ENCODE peak calls at places on chromosomes 13 and 19, in seven cellular contexts. D, U, I, S, C, P and R are unnamed samples.

GRCh38 chr13:77028202-77028601 is 1.2 kb upstream of the FBXL3 start:
- DNase-seq in D (no peak), P (no peak), S (no peak), U (no peak), I (peak; percentile 60), C (peak; percentile 58), R (peak; percentile 7)

GRCh38 chr19:3601021-3601420 is 5.7 kb downstream of the TBXA2R start:
- DNase-seq in S (no peak), C (no peak), I (no peak), D (no peak), U (no peak), P (no peak), R (no peak)

GRCh38 chr13:51807041-51807440 is 3.1 kb upstream of the DHRS12 start:
- DNase-seq in S (no peak), U (no peak), P (no peak), I (no peak), C (no peak), D (no peak), R (no peak)

GRCh38 chr13:26025196-26025595 is 26.6 kb downstream of the SHISA2 start:
- DNase-seq in U (no peak), C (no peak), S (no peak), D (no peak), I (no peak), P (no peak), R (no peak)

GRCh38 chr13:84237181-84237580 is 354.9 kb upstream of the SLITRK1 start:
- DNase-seq in D (no peak), P (no peak), U (no peak), I (no peak), S (no peak), C (no peak), R (no peak)

GRCh38 chr19:8174706-8175105 is 25.3 kb upstream of the FBN3 start:
- DNase-seq in U (no peak), C (no peak), S (no peak), D (no peak), I (no peak), P (no peak), R (peak; percentile 72)

GRCh38 chr13:99131410-99131809 is 69.2 kb upstream of the UBAC2 start:
- DNase-seq in U (no peak), C (no peak), D (no peak), I (no peak), P (no peak), S (no peak), R (no peak)

GRCh38 chr19:36051236-36051635 is 2.8 kb downstream of the THAP8 start:
- DNase-seq in I (no peak), D (no peak), S (no peak), U (no peak), P (no peak), C (no peak), R (peak; percentile 43)

GRCh38 chr13:36858285-36858684 is 39.3 kb downstream of the RFXAP start:
- DNase-seq in D (no peak), C (no peak), I (peak; percentile 74), U (peak; percentile 10), P (peak; percentile 6), S (no peak), R (peak; percentile 59)

GRCh38 chr19:17419154-17419490 is 725 bp upstream of the MVB12A start:
- DNase-seq in C (no peak), D (no peak), P (no peak), U (no peak), S (no peak), I (no peak), R (peak; percentile 14)

DNA sequence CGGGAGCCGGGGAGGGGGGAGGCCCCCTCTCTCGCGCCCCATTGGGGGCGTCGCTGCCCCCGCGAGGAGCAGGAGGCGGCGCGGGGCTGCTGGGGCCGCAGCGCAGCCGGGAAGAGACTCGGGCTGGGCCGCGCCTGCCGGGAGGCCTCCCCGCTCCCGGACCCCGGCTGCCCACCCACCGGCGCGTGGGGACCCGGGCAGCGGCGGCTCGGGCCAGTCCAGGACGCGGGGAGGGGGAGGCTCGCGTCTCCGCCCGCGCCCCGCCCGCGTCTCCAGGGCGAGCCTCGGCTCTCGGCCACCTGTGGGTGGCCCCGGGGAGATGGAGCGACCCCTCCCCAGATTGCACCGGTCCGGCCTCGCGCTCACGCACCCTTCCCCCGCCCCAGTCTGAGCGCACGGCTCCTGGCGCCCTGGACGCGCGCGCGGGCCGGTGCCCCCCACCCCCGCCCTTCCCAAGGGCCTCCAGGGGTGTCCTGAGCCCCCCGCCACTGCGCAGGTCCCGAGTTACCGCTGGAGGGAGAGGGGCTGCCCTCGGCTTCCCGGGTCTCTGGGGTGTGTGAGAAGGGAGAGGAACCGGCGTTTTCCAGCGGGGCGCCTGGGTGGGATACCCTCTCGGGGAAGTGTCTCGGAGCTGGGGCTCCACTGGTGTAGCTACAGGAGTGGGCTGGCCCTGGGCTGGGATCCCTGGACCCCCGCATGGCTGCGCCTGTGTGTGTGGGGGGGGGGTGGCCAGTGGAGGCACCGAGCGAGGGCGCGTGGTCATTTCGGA is 645 bp downstream of the PALM start:
- DNase-seq in S (no peak), U (no peak), P (no peak), I (no peak), C (no peak), D (no peak), R (no peak)
- H3K4me3 ChIP-seq in S (peak overlapping the region; percentile 62), U (no peak overlapping the region), P (peak overlapping the region; percentile 43), I (peak overlapping the region; percentile 50), C (peak overlapping the region; percentile 86), D (peak overlapping the region; percentile 84), R (peak overlapping the region; percentile 16)

GRCh38 chr19:48750771-48751504 is 1.5 kb downstream of the FUT1 start:
- DNase-seq in P (no peak), S (no peak), D (no peak), U (no peak), C (no peak), I (no peak), R (no peak)
- H3K4me3 ChIP-seq in P (no peak overlapping the region), S (peak overlapping the region; percentile 61), D (no peak overlapping the region), U (no peak overlapping the region), C (no peak overlapping the region), I (no peak overlapping the region), R (peak overlapping the region; percentile 77)

GRCh38 chr13:111122056-111122455 is 6.9 kb downstream of the ARHGEF7 start:
- DNase-seq in D (no peak), I (no peak), S (no peak), U (no peak), P (no peak), C (no peak), R (no peak)

GRCh38 chr13:111123221-111123620 is 8.1 kb downstream of the ARHGEF7 start:
- DNase-seq in C (no peak), D (no peak), U (no peak), S (no peak), P (no peak), I (no peak), R (no peak)

GRCh38 chr13:111123649-111124048 is 8.5 kb downstream of the ARHGEF7 start:
- DNase-seq in U (no peak), D (no peak), I (no peak), S (no peak), P (no peak), C (no peak), R (no peak)

GRCh38 chr13:111121421-111121820 is 6.3 kb downstream of the ARHGEF7 start:
- DNase-seq in I (no peak), D (no peak), U (no peak), P (no peak), S (no peak), C (no peak), R (no peak)

GRCh38 chr13:111122631-111123030 is 7.5 kb downstream of the ARHGEF7 start:
- DNase-seq in D (no peak), C (no peak), I (no peak), S (no peak), P (no peak), U (no peak), R (no peak)
- H3K4me3 ChIP-seq in D (no peak overlapping the region), C (no peak overlapping the region), I (no peak overlapping the region), S (no peak overlapping the region), P (no peak overlapping the region), U (no peak overlapping the region), R (no peak overlapping the region)

GRCh38 chr19:6587998-6588507 is 2.9 kb downstream of the CD70 start:
- DNase-seq in D (no peak), I (no peak), S (no peak), U (no peak), C (no peak), P (no peak), R (no peak)

GRCh38 chr19:6588508-6589345 is 2.2 kb downstream of the CD70 start:
- DNase-seq in S (no peak), I (no peak), C (no peak), P (no peak), D (no peak), U (no peak), R (no peak)

GRCh38 chr19:6587093-6587820 is 3.7 kb downstream of the CD70 start:
- DNase-seq in U (no peak), P (no peak), I (no peak), S (no peak), C (no peak), D (no peak), R (no peak)

GRCh38 chr19:6586056-6586455 is 4.9 kb downstream of the CD70 start:
- DNase-seq in S (no peak), I (no peak), P (no peak), C (no peak), U (no peak), D (no peak), R (no peak)

DNA sequence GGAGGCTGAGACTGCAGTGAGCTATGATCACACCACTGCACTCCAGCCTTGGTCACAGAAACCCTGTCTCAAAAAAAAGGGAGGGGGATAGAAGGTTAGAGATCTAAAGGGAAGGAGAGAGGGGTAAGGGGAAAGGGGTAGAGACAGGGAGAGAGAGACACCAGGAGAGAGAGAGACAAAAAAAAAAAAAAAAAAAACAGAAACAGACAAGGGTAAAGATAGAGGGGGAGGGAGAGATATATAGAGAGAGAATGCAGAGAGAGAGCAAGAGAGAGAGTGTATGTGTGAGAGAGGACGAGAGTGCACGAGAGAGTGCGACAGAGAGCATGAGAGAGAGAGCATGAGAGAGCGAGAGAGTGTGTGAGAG is 4.2 kb downstream of the CD70 start:
- DNase-seq in C (no peak), P (no peak), I (no peak), S (no peak), U (no peak), D (no peak), R (no peak)
- H3K4me3 ChIP-seq in C (no peak overlapping the region), P (no peak overlapping the region), I (no peak overlapping the region), S (no peak overlapping the region), U (no peak overlapping the region), D (no peak overlapping the region), R (no peak overlapping the region)

GRCh38 chr19:54408627-54409026 is 6.6 kb upstream of the TTYH1 start:
- DNase-seq in S (no peak), C (no peak), U (no peak), D (no peak), P (no peak), I (no peak), R (no peak)
- H3K4me3 ChIP-seq in S (no peak overlapping the region), C (no peak overlapping the region), U (no peak overlapping the region), D (no peak overlapping the region), P (no peak overlapping the region), I (no peak overlapping the region), R (no peak overlapping the region)